ENCODE peak calls at places on chromosomes 6 and 20, in five cellular contexts. H is HCT116, I is IMR-90, R is neuronal stem cell, J is suprapubic skin. L is an unnamed sample. For H3K9me3, the result is how much of the 10 kb centered on the place peaks cover.

GRCh38 chr6:23181301-23182110 is 612.1 kb downstream of the HDGFL1 start:
- DNase-seq in I (no peak), H (no peak), R (no peak), J (no peak), L (no peak)

GRCh38 chr6:163414367-163415175 is at the start of gene QKI:
- DNase-seq in J (peak), R (peak), I (peak), H (no peak), L (peak)

GRCh38 chr20:33667245-33668086 is 723 bp downstream of the ACTL10 start:
- DNase-seq in H (no peak), J (no peak), R (no peak), I (peak), L (no peak)

GRCh38 chr6:150363733-150364132 is 5.1 kb upstream of the IYD start:
- DNase-seq in J (no peak), R (no peak), I (no peak), H (no peak), L (no peak)

GRCh38 chr6:133396630-133397335 is 155.6 kb downstream of the EYA4 start:
- DNase-seq in H (no peak), I (peak), J (no peak), R (no peak), L (no peak)

GRCh38 chr6:117548797-117549301 is 53.5 kb downstream of the GOPC start:
- DNase-seq in R (no peak), H (no peak), J (no peak), I (peak), L (no peak)

GRCh38 chr6:121485359-121485809 is 49.9 kb downstream of the GJA1 start:
- DNase-seq in I (peak), H (peak), R (peak), J (no peak), L (no peak)

GRCh38 chr6:169799474-169799926 is 48.1 kb downstream of the ERMARD start:
- DNase-seq in I (no peak), H (no peak), R (no peak), J (no peak), L (no peak)

GRCh38 chr6:148758492-148758891 is 11.7 kb downstream of the UST start:
- DNase-seq in J (no peak), R (no peak), H (no peak), I (no peak), L (no peak)

GRCh38 chr6:51844391-51844735 is 243.1 kb downstream of the PKHD1 start:
- DNase-seq in J (no peak), I (no peak), H (no peak), R (no peak), L (no peak)

GRCh38 chr6:27145731-27146455 is 101.6 kb upstream of the PRSS16 start:
- DNase-seq in J (peak), H (peak), I (peak), R (no peak), L (peak)

DNA sequence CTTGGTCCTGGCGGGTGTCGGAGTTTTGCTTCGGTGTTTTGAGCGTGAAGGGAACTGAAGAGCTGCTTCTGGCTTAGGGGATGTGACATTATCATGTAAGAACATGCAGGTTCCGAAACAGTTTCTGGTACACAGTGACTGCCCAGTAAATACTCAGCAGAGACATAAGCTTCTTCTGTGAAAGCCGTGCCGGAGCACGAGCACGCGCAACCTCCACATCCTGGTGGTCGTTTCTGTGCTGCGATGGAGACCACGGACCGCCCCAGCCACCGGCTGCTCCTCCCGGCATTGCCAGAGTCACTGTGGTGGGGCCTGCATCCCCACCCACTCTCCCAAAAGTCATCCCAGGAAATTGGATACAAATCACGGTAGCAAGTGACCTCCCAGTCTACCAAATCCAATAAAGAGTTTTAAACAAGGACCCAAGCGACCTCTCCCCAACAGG is 18.7 kb downstream of the KIF25 start:
- DNase-seq in I (no peak), H (no peak), R (no peak), J (no peak), L (no peak)
- H3K9me3 ChIP-seq in I (under half), H (under half), R (under half), J (under half), L (under half)

GRCh38 chr20:64006902-64007301 is 26.0 kb downstream of the PRPF6 start:
- DNase-seq in I (no peak), R (no peak), J (no peak), H (no peak), L (no peak)

GRCh38 chr20:64010711-64011237 is 25.2 kb upstream of the C20orf204 start:
- DNase-seq in H (no peak), J (no peak), I (peak), R (no peak), L (no peak)

GRCh38 chr20:64011366-64011779 is 24.6 kb upstream of the C20orf204 start:
- DNase-seq in I (no peak), R (no peak), H (no peak), J (no peak), L (no peak)

GRCh38 chr20:64006490-64006889 is 25.6 kb downstream of the PRPF6 start:
- DNase-seq in R (no peak), H (no peak), I (no peak), J (no peak), L (no peak)

DNA sequence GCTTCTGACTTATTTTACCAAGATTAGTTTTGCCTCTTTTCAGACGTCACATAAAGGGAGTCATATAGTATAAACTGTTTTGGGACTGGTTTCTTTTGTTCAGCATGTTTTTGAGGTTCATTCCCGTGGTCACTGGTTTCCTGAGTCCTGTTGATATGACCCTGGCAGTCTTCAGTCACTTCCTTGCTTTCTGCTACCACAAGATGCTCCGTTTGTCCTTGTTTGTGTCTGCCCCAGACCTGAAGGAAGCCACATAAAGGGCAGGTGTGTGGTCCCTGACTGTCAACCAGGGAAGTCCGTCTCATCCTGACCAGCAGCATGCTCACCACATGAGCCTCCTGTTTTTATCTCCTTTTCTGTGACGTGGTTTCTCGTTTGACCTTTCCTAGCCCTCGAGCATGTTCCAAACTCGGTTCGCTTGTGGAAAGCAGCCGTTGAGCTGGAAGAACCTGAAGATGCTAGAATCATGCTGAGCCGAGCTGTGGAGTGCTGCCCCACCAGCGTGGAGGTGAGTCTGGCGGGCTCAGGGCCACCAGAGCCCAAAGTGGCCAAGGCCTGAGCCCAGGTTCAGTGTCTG is 26.1 kb upstream of the C20orf204 start:
- DNase-seq in R (no peak), H (no peak), I (no peak), J (no peak), L (no peak)
- H3K9me3 ChIP-seq in R (under half), H (under half), I (under half), J (under half), L (under half)

GRCh38 chr20:16111853-16112412 is 461.3 kb downstream of the KIF16B start:
- DNase-seq in J (no peak), I (no peak), H (no peak), R (no peak), L (no peak)
- H3K9me3 ChIP-seq in J (under half), I (under half), H (under half), R (under half), L (under half)

GRCh38 chr20:13501500-13501899 is 137.2 kb downstream of the TASP1 start:
- DNase-seq in J (no peak), H (no peak), R (no peak), I (no peak), L (no peak)
- H3K9me3 ChIP-seq in J (under half), H (under half), R (under half), I (under half), L (under half)

L was measured in testis.